ENCODE peak calls at places on chromosomes 6 and 20, in seven cellular contexts. One of them, this sample, is unnamed.

GRCh38 chr20:24694157-24694726 is 224.8 kb downstream of the SYNDIG1 start:
- DNase-seq in fibroblast of lung: no peak
- DNase-seq in MM.1S: no peak
- DNase-seq in IMR-90: no peak
- DNase-seq in astrocyte: no peak
- DNase-seq in SK-N-SH: peak; percentile 6
- DNase-seq in endothelial cell of umbilical vein: no peak
- DNase-seq in this sample: no peak

GRCh38 chr6:28712982-28713381 is 187.3 kb downstream of the GPX5 start:
- DNase-seq in IMR-90: no peak
- DNase-seq in SK-N-SH: no peak
- DNase-seq in fibroblast of lung: no peak
- DNase-seq in endothelial cell of umbilical vein: no peak
- DNase-seq in astrocyte: no peak
- DNase-seq in MM.1S: no peak
- DNase-seq in this sample: no peak

GRCh38 chr6:79127660-79128059 is 49.6 kb upstream of the PHIP start:
- DNase-seq in SK-N-SH: no peak
- DNase-seq in IMR-90: no peak
- DNase-seq in endothelial cell of umbilical vein: no peak
- DNase-seq in astrocyte: no peak
- DNase-seq in MM.1S: no peak
- DNase-seq in fibroblast of lung: no peak
- DNase-seq in this sample: no peak

GRCh38 chr6:47174502-47175023 is 132.4 kb upstream of the ADGRF1 start:
- DNase-seq in endothelial cell of umbilical vein: no peak
- DNase-seq in SK-N-SH: no peak
- DNase-seq in astrocyte: no peak
- DNase-seq in IMR-90: no peak
- DNase-seq in fibroblast of lung: no peak
- DNase-seq in MM.1S: no peak
- DNase-seq in this sample: peak; percentile 91

GRCh38 chr20:31894980-31895675 is 24.7 kb downstream of the TTLL9 start:
- DNase-seq in endothelial cell of umbilical vein: peak; percentile 58
- DNase-seq in IMR-90: peak; percentile 49
- DNase-seq in SK-N-SH: no peak
- DNase-seq in astrocyte: peak; percentile 11
- DNase-seq in fibroblast of lung: peak; percentile 22
- DNase-seq in MM.1S: peak; percentile 12
- DNase-seq in this sample: peak; percentile 72

GRCh38 chr6:166499350-166500163 is 86.9 kb downstream of the RAMACL start:
- DNase-seq in MM.1S: no peak
- DNase-seq in SK-N-SH: no peak
- DNase-seq in fibroblast of lung: no peak
- DNase-seq in astrocyte: no peak
- DNase-seq in IMR-90: no peak
- DNase-seq in endothelial cell of umbilical vein: no peak
- DNase-seq in this sample: no peak

GRCh38 chr6:165641672-165642156 is 21.3 kb downstream of the PDE10A start:
- DNase-seq in fibroblast of lung: no peak
- DNase-seq in IMR-90: no peak
- DNase-seq in MM.1S: no peak
- DNase-seq in endothelial cell of umbilical vein: no peak
- DNase-seq in SK-N-SH: no peak
- DNase-seq in astrocyte: no peak
- DNase-seq in this sample: no peak

GRCh38 chr6:169627736-169628423 is 73.9 kb downstream of the WDR27 start:
- DNase-seq in astrocyte: no peak
- DNase-seq in IMR-90: no peak
- DNase-seq in MM.1S: no peak
- DNase-seq in SK-N-SH: no peak
- DNase-seq in endothelial cell of umbilical vein: no peak
- DNase-seq in fibroblast of lung: no peak
- DNase-seq in this sample: no peak

GRCh38 chr20:37926612-37927011 is 23.7 kb downstream of the VSTM2L start:
- DNase-seq in fibroblast of lung: no peak
- DNase-seq in astrocyte: no peak
- DNase-seq in SK-N-SH: no peak
- DNase-seq in IMR-90: no peak
- DNase-seq in endothelial cell of umbilical vein: no peak
- DNase-seq in MM.1S: no peak
- DNase-seq in this sample: no peak

GRCh38 chr6:149896491-149896890 is 1.4 kb downstream of the RAET1E start:
- DNase-seq in SK-N-SH: no peak
- DNase-seq in MM.1S: no peak
- DNase-seq in fibroblast of lung: peak; percentile 44
- DNase-seq in astrocyte: peak; percentile 27
- DNase-seq in endothelial cell of umbilical vein: peak; percentile 18
- DNase-seq in IMR-90: peak; percentile 52
- DNase-seq in this sample: peak; percentile 20

GRCh38 chr6:116676021-116676420 is 5.0 kb upstream of the KPNA5 start:
- DNase-seq in endothelial cell of umbilical vein: no peak
- DNase-seq in fibroblast of lung: peak; percentile 9
- DNase-seq in MM.1S: no peak
- DNase-seq in astrocyte: no peak
- DNase-seq in IMR-90: no peak
- DNase-seq in SK-N-SH: no peak
- DNase-seq in this sample: no peak

DNA sequence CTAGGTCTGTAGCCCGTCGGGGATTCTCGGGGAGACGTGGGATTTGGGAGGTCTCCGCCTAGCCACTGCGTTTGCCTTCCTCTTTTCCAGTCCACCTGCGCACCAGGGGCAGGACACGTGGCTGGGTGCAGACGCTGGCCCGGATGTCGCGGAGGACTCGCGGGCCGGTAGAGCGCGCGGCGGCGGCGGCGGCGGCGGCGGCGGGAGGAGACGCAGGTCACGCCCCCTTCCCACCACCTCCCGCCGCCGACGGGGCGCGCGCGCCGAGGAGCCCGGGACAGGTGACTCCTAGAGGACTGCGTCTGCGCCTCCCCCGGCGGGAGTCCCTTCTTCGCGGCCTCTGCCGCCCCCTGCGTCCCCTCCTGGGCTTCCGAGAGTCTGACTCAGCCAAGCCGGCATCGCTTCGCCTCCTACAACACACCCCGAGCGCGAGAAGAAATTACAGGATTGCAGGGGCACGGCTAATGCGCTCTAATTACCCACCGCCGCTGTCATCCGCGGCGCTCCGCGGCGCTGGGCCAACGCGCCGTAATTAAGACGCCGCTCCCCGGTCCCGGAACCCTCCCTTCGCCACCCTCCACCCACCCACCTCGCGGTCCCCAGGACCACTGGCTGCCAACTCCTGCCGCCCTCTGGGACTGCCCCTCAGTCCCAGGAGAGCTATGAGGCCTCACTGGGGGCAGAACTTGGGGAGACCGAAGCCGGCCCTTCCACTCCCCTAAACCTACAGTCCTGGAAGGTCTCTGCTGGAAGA is 124.5 kb downstream of the MRPL14 start:
- DNase-seq in endothelial cell of umbilical vein: peak; percentile 25
- DNase-seq in IMR-90: peak; percentile 54
- DNase-seq in fibroblast of lung: peak; percentile 59
- DNase-seq in SK-N-SH: peak; percentile 72
- DNase-seq in astrocyte: peak; percentile 41
- DNase-seq in MM.1S: peak; percentile 65
- DNase-seq in this sample: no peak
- TF ChIP-seq CTCF in endothelial cell of umbilical vein: no peak
- TF ChIP-seq CTCF in IMR-90: peak; percentile 46
- TF ChIP-seq CTCF in fibroblast of lung: no peak
- TF ChIP-seq CTCF in SK-N-SH: no peak
- TF ChIP-seq CTCF in astrocyte: no peak
- TF ChIP-seq CTCF in MM.1S: peak; percentile 24
- TF ChIP-seq CTCF in this sample: no peak

DNA sequence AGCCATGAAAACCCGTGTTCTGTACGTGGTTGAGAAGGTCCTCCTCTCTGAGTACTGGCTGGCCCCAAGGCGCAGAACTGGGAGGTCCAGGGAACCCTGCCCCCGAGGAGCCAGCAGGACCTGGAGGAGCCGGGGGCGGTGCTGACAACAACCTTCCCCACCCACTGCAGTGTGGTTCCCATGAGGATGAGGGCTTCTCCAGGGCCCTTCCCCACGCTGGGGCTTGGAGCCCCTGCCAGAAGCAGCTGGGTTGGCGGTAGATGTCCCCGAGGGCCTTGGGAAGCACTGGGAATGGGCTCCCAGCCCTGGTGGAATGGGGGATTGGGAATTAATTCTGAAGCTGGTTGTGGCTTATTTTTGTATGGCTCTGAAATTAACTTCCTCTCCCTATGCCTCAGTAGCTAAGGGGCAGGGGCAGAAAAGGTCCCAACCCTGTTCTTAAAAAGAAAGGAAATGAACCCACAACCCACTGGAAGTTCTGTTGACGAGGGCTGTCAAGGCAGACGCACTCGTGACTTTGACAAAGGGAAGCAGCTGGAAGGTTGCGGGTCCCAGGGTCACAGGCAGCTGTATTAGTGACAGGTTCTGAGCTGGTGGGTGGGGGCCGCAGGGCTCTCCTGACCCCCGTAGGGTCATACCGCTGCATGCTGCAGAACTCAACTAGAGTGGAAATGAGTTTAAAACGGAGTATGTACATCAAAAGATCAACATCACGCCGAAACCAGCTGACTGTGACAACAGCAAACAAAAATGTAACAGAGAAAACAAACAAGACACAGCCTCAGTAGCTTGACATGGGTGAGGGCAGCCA is 13.9 kb upstream of the HELZ2 start:
- DNase-seq in fibroblast of lung: no peak
- DNase-seq in SK-N-SH: no peak
- DNase-seq in astrocyte: no peak
- DNase-seq in endothelial cell of umbilical vein: no peak
- DNase-seq in MM.1S: no peak
- DNase-seq in IMR-90: no peak
- DNase-seq in this sample: no peak
- H3K4me2 ChIP-seq in fibroblast of lung: no peak overlapping the region
- H3K4me2 ChIP-seq in SK-N-SH: no peak overlapping the region
- H3K4me2 ChIP-seq in astrocyte: no peak overlapping the region
- H3K4me2 ChIP-seq in endothelial cell of umbilical vein: no peak overlapping the region
- H3K4me2 ChIP-seq in MM.1S: no peak overlapping the region
- H3K4me2 ChIP-seq in IMR-90: no peak overlapping the region
- H3K4me2 ChIP-seq in this sample: no peak overlapping the region

DNA sequence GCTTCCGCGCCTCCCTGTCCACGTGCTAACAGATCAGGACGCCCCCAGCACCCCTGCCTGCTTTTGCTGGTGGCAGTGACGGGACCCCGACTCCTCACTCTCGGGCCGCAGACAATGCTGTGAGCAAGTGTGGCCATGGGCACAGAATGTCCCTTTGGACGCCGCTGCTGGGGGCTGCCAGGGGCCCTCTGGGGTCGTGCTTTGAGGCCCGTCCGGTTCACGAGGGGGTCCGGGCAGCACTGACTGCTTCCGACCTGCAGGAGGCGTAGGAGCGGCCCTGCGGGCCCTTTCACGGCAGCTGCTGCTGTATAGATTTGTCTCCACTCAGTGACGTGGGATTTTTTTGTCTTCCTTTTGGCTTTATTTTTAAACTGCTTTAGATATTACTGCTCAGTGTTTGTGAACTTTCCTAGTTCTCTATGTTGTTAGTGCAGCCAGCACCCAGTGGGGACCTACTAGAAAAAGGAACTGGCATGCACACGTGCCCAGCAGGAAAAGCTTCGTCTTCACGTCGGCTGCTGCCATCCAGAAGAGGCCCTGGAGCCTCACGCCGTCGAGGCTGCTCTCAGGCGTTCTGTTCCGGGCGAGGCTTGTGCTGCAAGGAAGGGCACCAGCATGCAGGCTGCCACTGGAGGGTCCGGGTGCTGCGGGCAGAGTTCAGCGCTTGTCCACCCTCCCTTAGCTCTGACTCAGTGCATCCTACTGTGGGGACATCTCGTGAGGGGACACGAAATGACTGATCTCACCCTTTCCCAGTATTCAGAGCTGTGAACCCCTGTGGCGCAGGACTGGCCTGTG is 21.7 kb downstream of the UCKL1 start:
- DNase-seq in SK-N-SH: peak; percentile 74
- DNase-seq in MM.1S: no peak
- DNase-seq in IMR-90: no peak
- DNase-seq in astrocyte: no peak
- DNase-seq in endothelial cell of umbilical vein: no peak
- DNase-seq in fibroblast of lung: no peak
- DNase-seq in this sample: no peak
- TF ChIP-seq CTCF in SK-N-SH: peak; percentile 37
- TF ChIP-seq CTCF in MM.1S: no peak
- TF ChIP-seq CTCF in IMR-90: peak; percentile 27
- TF ChIP-seq CTCF in astrocyte: no peak
- TF ChIP-seq CTCF in endothelial cell of umbilical vein: peak; percentile 23
- TF ChIP-seq CTCF in fibroblast of lung: peak; percentile 22
- TF ChIP-seq CTCF in this sample: peak; percentile 47

DNA sequence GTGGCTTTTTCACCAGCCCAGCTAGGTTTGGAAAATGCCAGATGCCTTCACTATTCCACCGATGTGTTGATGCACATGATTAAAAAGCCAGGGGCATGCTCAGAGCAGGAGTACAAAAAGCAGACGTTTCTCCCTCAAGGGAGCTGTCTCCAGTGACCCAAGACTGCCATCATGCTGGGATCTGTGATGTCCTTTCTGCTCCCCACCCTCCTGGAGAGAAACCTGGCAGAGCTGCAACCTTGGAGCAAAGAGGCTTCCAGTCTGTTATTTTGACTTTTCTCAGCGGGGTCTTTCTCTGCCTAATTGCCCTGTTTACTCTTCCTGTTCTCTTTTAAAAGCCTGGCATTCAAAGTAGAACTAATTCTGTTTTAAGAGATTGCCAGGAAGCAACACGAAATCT is 610.8 kb downstream of the UTRN start:
- DNase-seq in fibroblast of lung: no peak
- DNase-seq in IMR-90: no peak
- DNase-seq in astrocyte: no peak
- DNase-seq in endothelial cell of umbilical vein: no peak
- DNase-seq in SK-N-SH: peak; percentile 15
- DNase-seq in MM.1S: no peak
- DNase-seq in this sample: no peak
- H3K4me2 ChIP-seq in fibroblast of lung: no peak overlapping the region
- H3K4me2 ChIP-seq in IMR-90: no peak overlapping the region
- H3K4me2 ChIP-seq in astrocyte: no peak overlapping the region
- H3K4me2 ChIP-seq in endothelial cell of umbilical vein: no peak overlapping the region
- H3K4me2 ChIP-seq in SK-N-SH: no peak overlapping the region
- H3K4me2 ChIP-seq in MM.1S: no peak overlapping the region
- H3K4me2 ChIP-seq in this sample: no peak overlapping the region

DNA sequence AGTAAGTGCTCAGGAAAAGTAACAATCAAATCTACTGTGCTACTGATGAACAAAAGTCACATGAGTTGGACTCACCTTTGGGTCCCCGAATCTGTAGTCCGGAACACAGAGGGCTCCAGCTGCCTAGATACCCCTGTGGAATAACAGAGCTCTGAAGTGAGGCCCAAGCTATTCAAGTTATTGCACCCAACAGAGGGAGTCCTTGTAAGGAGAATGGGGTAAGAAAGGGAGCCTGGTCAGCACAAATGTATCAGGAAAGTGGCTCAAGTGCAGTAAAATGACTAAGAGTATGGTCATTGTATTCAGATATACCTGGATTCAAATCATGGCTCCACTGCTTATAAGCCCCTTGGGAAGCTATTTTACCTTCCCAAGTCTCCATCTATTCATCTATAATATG is 20.9 kb downstream of the EDN1 start:
- DNase-seq in astrocyte: no peak
- DNase-seq in IMR-90: no peak
- DNase-seq in SK-N-SH: no peak
- DNase-seq in MM.1S: no peak
- DNase-seq in fibroblast of lung: no peak
- DNase-seq in endothelial cell of umbilical vein: peak; percentile 50
- DNase-seq in this sample: peak; percentile 70
- TF ChIP-seq CTCF in astrocyte: no peak
- TF ChIP-seq CTCF in IMR-90: no peak
- TF ChIP-seq CTCF in SK-N-SH: no peak
- TF ChIP-seq CTCF in MM.1S: peak; percentile 7
- TF ChIP-seq CTCF in fibroblast of lung: no peak
- TF ChIP-seq CTCF in endothelial cell of umbilical vein: no peak
- TF ChIP-seq CTCF in this sample: peak; percentile 70

This sample was measured in PC-3.